ENCODE peak calls at places on chromosomes 13 and 19, in four cellular contexts. O is K562, M is GM12891, H is GM12878. J is an unnamed sample.
A peak's percentile ranks its signal among the peaks of the same experiment; 100 is the strongest.

GRCh38 chr19:46721269-46722003 is 4.5 kb upstream of the PRKD2 start:
- DNase-seq in H (no peak), O (peak; percentile 63), M (no peak), J (no peak)

GRCh38 chr19:6800991-6801396 is 28.5 kb downstream of the VAV1 start:
- DNase-seq in M (no peak), O (no peak), H (no peak), J (no peak)

GRCh38 chr13:97849305-97849704 is 104.2 kb upstream of the IPO5 start:
- DNase-seq in O (no peak), M (no peak), H (peak; percentile 8), J (peak; percentile 26)

GRCh38 chr19:11421607-11422098 is 2.5 kb upstream of the RGL3 start:
- DNase-seq in M (no peak), H (no peak), O (peak; percentile 88), J (no peak)

GRCh38 chr13:77832339-77833100 is 86.1 kb downstream of the EDNRB start:
- DNase-seq in O (no peak), H (no peak), M (no peak), J (peak; percentile 45)

GRCh38 chr13:20231839-20232555 is at the start of gene GJB6:
- DNase-seq in H (no peak), M (peak; percentile 66), O (no peak), J (no peak)

GRCh38 chr13:109209526-109209925 is 576.9 kb downstream of the IRS2 start:
- DNase-seq in O (no peak), H (no peak), M (no peak), J (no peak)

GRCh38 chr19:12237143-12237839 is 57.4 kb downstream of the ZNF44 start:
- DNase-seq in M (no peak), H (no peak), O (peak; percentile 14), J (no peak)

GRCh38 chr19:48798937-48799336 is 11.9 kb downstream of the BCAT2 start:
- DNase-seq in O (no peak), H (peak; percentile 25), M (no peak), J (no peak)

GRCh38 chr19:35533822-35534521 is 716 bp downstream of the GAPDHS start:
- DNase-seq in H (no peak), O (no peak), M (peak; percentile 56), J (peak; percentile 17)

GRCh38 chr13:109744512-109745051 is 41.8 kb downstream of the IRS2 start:
- DNase-seq in H (no peak), M (no peak), O (no peak), J (no peak)

GRCh38 chr13:110001622-110002275 is 215.4 kb upstream of the IRS2 start:
- DNase-seq in H (no peak), M (no peak), O (no peak), J (no peak)

GRCh38 chr19:46963093-46963734 is 56.4 kb upstream of the NPAS1 start:
- DNase-seq in H (no peak), M (no peak), O (no peak), J (no peak)

GRCh38 chr13:32038353-32038752 is 6.8 kb downstream of the FRY start:
- DNase-seq in M (no peak), O (no peak), H (no peak), J (no peak)

GRCh38 chr13:110131424-110131823 is 175.5 kb downstream of the COL4A1 start:
- DNase-seq in M (no peak), H (no peak), O (no peak), J (no peak)

GRCh38 chr19:23905771-23906170 is 8.9 kb upstream of the ZNF726 start:
- DNase-seq in H (no peak), O (no peak), M (no peak), J (no peak)

GRCh38 chr19:40674291-40674690 is 16.2 kb downstream of the NUMBL start:
- DNase-seq in O (no peak), H (no peak), M (no peak), J (no peak)

GRCh38 chr19:1026189-1027019 is at the start of gene CNN2:
- DNase-seq in H (no peak), O (peak; percentile 88), M (peak; percentile 86), J (no peak)

GRCh38 chr19:2048959-2049740 is 1.9 kb downstream of the MKNK2 start:
- DNase-seq in H (no peak), O (no peak), M (no peak), J (peak; percentile 39)

GRCh38 chr19:1449467-1450442 is at the start of gene APC2:
- DNase-seq in O (peak; percentile 96), M (no peak), H (no peak), J (no peak)

GRCh38 chr13:41017744-41018582 is 1.2 kb downstream of the ELF1 start:
- DNase-seq in O (no peak), H (no peak), M (no peak), J (no peak)

GRCh38 chr13:103236213-103236612 is 170.0 kb upstream of the SLC10A2 start:
- DNase-seq in H (no peak), M (no peak), O (no peak), J (no peak)

GRCh38 chr13:111323549-111323948 is 3.1 kb downstream of the TEX29 start:
- DNase-seq in M (no peak), H (no peak), O (no peak), J (no peak)

GRCh38 chr19:55591555-55591954 is 7.8 kb downstream of the FIZ1 start:
- DNase-seq in M (no peak), O (peak; percentile 32), H (no peak), J (no peak)

GRCh38 chr13:32828711-32829110 is 187.5 kb upstream of the KL start:
- DNase-seq in O (no peak), H (no peak), M (no peak), J (no peak)

GRCh38 chr19:10009269-10009665 is 1.0 kb downstream of the COL5A3 start:
- DNase-seq in O (peak; percentile 89), M (no peak), H (no peak), J (no peak)

GRCh38 chr19:42153606-42154405 is 21.6 kb upstream of the POU2F2 start:
- DNase-seq in O (no peak), M (no peak), H (no peak), J (no peak)

GRCh38 chr19:4497770-4498389 is 20.4 kb downstream of the PLIN4 start:
- DNase-seq in M (no peak), O (no peak), H (no peak), J (no peak)

GRCh38 chr19:4501691-4502090 is 16.6 kb downstream of the PLIN4 start:
- DNase-seq in H (no peak), O (no peak), M (no peak), J (no peak)

GRCh38 chr19:4501005-4501591 is 17.2 kb downstream of the PLIN4 start:
- DNase-seq in O (no peak), H (no peak), M (no peak), J (no peak)

GRCh38 chr19:4499318-4499717 is 19.0 kb downstream of the PLIN4 start:
- DNase-seq in O (no peak), H (no peak), M (no peak), J (no peak)

DNA sequence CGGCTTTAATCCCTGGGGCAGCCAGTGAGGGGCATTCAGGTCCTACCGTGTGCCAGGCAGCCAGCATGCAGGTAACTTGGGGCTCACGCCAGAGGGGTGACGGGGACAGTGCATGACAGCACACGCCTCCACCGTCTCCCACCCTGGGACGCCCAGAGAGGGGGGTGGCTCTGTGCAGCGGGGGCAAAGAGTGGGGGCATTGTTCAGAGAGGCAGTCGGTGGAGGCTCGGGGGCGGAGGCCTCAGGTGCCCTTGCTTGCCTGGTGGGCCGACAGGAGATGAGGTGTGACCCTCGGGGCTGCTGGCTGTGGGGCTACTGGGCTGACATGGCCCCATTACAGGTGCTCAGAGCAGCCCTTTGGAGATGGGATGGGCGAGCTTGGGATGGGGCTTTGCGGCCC is 18.4 kb downstream of the PLIN4 start:
- DNase-seq in M (no peak), H (no peak), O (no peak), J (no peak)
- TF ChIP-seq SPI1 in M (no peak), H (no peak), O (no peak), J (no peak)

GRCh38 chr19:3507371-3508120 is 1.4 kb downstream of the FZR1 start:
- DNase-seq in H (no peak), O (peak; percentile 37), M (no peak), J (no peak)
- TF ChIP-seq SPI1 in H (no peak), O (no peak), M (no peak), J (no peak)

DNA sequence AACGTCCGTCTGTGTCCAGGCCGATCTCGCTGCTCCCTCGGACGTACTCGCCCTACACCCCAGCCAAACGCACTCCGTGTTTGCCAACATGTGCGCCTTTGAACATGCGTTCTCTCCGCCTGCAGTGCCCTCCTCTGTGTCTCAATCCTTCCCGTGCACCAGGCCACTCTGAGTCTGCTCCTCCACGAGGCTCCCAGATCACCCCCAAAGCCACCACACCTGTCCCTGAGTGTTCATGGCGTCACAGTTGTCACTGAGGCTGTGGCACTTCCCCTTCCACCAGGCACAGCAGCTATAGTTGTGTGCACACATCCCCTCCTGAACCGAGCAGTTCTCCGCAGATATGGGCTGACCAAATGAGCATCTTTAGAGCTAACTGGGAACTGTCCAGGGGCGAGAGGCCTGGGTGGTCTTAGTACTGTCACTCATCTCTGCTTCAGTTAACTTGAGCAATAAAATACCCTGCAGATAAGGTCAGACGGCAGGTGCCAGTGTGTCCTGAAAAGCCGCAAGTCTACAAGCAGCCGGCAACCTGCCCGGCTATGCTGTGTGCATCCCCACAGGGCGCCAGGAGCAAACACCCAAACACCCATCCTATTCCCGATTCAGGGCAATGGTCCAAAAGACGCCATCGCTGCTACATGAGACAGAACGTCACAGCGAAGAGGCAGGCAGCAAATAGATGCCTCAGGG is 35.5 kb downstream of the RASA3 start:
- DNase-seq in O (no peak), M (no peak), H (no peak), J (peak; percentile 76)
- TF ChIP-seq SPI1 in O (no peak), M (no peak), H (no peak), J (peak; percentile 84)

GRCh38 chr13:26623125-26623524 is 65.6 kb downstream of the WASF3 start:
- DNase-seq in H (no peak), M (no peak), O (no peak), J (no peak)

GRCh38 chr13:26624572-26624971 is 67.1 kb downstream of the WASF3 start:
- DNase-seq in O (no peak), H (no peak), M (no peak), J (no peak)

GRCh38 chr13:26629260-26629659 is 71.8 kb downstream of the WASF3 start:
- DNase-seq in H (no peak), M (no peak), O (peak; percentile 6), J (no peak)

DNA sequence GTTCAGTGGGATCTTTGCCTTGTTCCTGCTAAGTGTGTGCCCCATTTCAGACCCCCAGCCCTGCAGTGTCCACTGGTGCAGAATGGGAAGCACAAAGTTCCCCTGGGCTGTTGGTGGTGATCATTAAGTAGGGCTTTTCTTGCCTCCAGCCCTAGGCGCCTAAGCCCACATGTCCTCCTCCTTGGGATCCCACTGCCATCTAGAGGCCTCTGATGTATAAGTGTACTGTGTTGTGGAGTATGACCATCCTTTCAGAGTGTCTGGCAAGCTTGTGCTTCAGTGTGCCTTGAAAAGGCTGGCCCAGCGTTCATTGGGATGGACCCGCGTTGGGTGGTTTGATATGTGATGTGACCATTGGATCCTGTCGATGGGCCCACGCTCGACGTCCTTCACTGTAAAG is 71.2 kb downstream of the WASF3 start:
- DNase-seq in M (no peak), O (no peak), H (no peak), J (no peak)
- TF ChIP-seq SPI1 in M (no peak), O (no peak), H (no peak), J (no peak)

GRCh38 chr13:29958476-29958875 is 108.1 kb upstream of the UBL3 start:
- DNase-seq in O (no peak), H (no peak), M (no peak), J (no peak)
- TF ChIP-seq SPI1 in O (no peak), H (no peak), M (no peak), J (no peak)

GRCh38 chr13:99339736-99340392 is 32.7 kb upstream of the GPR183 start:
- DNase-seq in M (no peak), O (peak; percentile 37), H (no peak), J (peak; percentile 92)
- TF ChIP-seq SPI1 in M (no peak), O (no peak), H (no peak), J (no peak)

J was measured in HL-60.